ENCODE peak calls at places on chromosomes 6 and 20, in eight cellular contexts. U is IMR-90, L is neural progenitor cell, N is GM23338, B is H1, S is mesendoderm, D is K562, O is hepatocyte. H is an unnamed sample.
A peak's percentile ranks its signal among the peaks of the same experiment; 100 is the strongest.

GRCh38 chr6:5906842-5907241 is 99.9 kb downstream of the NRN1 start:
- DNase-seq in D (no peak), U (no peak), N (no peak), O (no peak), L (no peak), B (no peak), S (no peak), H (no peak)

GRCh38 chr20:6277661-6278060 is 154.8 kb upstream of the FERMT1 start:
- DNase-seq in U (no peak), O (no peak), B (no peak), D (no peak), L (no peak), N (no peak), S (peak; percentile 92), H (no peak)

GRCh38 chr6:21986703-21987102 is 310.1 kb downstream of the PRL start:
- DNase-seq in S (no peak), N (no peak), B (no peak), O (no peak), L (no peak), D (no peak), U (no peak), H (no peak)

GRCh38 chr20:13397300-13397724 is 176.2 kb downstream of the ISM1 start:
- DNase-seq in N (no peak), S (no peak), O (no peak), D (no peak), U (peak; percentile 53), B (no peak), L (no peak), H (no peak)

GRCh38 chr20:6637160-6637579 is 130.3 kb upstream of the BMP2 start:
- DNase-seq in U (no peak), S (peak; percentile 97), N (peak; percentile 45), O (no peak), L (no peak), B (no peak), D (no peak), H (no peak)

GRCh38 chr6:169172435-169172834 is 81.2 kb downstream of the THBS2 start:
- DNase-seq in U (peak; percentile 55), L (no peak), S (no peak), D (no peak), O (no peak), B (no peak), N (no peak), H (peak; percentile 59)

GRCh38 chr6:156183678-156184077 is 593.5 kb upstream of the ARID1B start:
- DNase-seq in L (no peak), U (no peak), D (no peak), O (no peak), S (no peak), B (no peak), N (no peak), H (no peak)

GRCh38 chr6:33914519-33915120 is 110.8 kb upstream of the MLN start:
- DNase-seq in O (no peak), D (no peak), S (no peak), U (no peak), N (no peak), B (no peak), L (no peak), H (no peak)

GRCh38 chr6:166934174-166934573 is 22.2 kb downstream of the RNASET2 start:
- DNase-seq in B (no peak), L (no peak), S (no peak), O (no peak), N (no peak), U (no peak), D (no peak), H (peak; percentile 9)

GRCh38 chr6:111204881-111205280 is 117.6 kb downstream of the SLC16A10 start:
- DNase-seq in L (no peak), U (no peak), B (no peak), D (no peak), O (no peak), N (no peak), S (no peak), H (no peak)

GRCh38 chr20:10524034-10524476 is 89.0 kb downstream of the SLX4IP start:
- DNase-seq in S (peak; percentile 66), D (no peak), U (peak; percentile 41), O (peak; percentile 15), L (peak; percentile 72), N (peak; percentile 71), B (peak; percentile 61), H (no peak)

GRCh38 chr6:72787521-72788031 is 165.7 kb downstream of the KCNQ5 start:
- DNase-seq in B (no peak), N (peak; percentile 64), S (peak; percentile 84), U (peak; percentile 78), D (no peak), O (peak; percentile 33), L (peak; percentile 36), H (peak; percentile 59)

GRCh38 chr6:112183271-112183671 is 71.1 kb downstream of the LAMA4 start:
- DNase-seq in L (no peak), N (no peak), U (peak; percentile 70), S (no peak), D (no peak), O (no peak), B (no peak), H (no peak)

GRCh38 chr6:1614767-1615650 is 5.3 kb downstream of the FOXC1 start:
- DNase-seq in N (peak; percentile 71), B (no peak), O (peak; percentile 44), S (peak; percentile 75), D (no peak), U (no peak), L (peak; percentile 84), H (no peak)

DNA sequence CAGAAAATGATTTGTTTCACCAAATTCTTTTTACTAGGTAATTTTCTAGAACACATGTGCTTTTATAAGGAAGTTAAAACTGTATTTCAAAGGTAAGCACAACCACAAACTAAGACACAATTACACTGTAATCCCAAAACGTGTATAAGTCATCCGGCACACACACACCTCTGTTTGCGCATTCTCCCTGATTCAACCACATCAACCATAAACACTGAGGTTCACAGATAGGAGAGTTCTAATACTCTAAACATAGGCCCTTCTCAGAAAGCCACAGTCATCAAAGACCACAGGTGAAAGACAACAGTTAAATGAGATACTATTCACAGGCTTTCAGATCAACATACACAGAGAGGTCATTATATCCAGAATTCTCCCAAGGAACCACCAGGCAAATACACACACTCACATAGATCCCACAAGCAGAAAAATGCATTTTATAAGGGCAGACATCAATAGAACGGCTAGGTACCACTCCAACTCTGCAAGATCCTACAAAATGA is 6.8 kb upstream of the FBXO9 start:
- DNase-seq in D (no peak), U (no peak), O (no peak), S (no peak), B (no peak), N (no peak), L (no peak), H (peak; percentile 30)
- H3K4me2 ChIP-seq in D (no peak overlapping the region), U (no peak overlapping the region), O (peak overlapping the region; percentile 82), S (no peak overlapping the region), B (no peak overlapping the region), N (no peak overlapping the region), L (no peak overlapping the region), H (peak overlapping the region; percentile 81)

DNA sequence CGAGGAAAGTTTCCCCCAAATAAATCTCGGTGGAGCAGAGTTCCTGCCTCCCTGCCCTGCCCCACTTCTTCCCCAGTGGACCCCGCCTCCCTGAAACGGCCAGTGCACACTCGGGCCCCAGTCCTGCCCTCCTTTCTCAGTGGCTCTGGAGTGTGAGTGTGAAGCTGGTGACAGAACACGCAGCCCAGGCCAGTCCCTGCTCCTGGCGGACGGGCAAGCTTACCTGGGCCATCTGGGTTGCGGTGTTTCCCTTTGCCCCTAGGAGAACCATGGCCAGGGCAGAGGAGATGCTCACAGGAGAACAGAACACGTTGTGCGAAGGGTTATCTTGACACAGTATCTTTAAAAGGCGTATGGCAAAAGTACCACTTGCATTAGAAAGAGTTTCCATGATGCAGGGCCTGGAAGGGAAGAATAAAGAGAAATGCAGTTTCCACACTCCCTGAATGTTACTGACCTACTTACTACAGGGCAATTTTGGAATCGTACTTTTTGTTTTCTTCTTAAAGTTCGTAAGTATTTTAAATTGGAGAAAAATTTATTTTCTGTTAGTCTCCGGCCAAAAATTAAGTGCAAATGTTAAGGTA is 2.8 kb downstream of the SERPINB9 start:
- DNase-seq in S (no peak), O (no peak), N (no peak), U (no peak), L (no peak), D (no peak), B (no peak), H (no peak)
- H3K27ac ChIP-seq in S (peak overlapping the region; percentile 3), O (no peak overlapping the region), N (peak overlapping the region; percentile 50), U (no peak overlapping the region), L (no peak overlapping the region), D (no peak overlapping the region), B (no peak overlapping the region), H (no peak overlapping the region)

GRCh38 chr20:60053125-60053812 is 95.0 kb downstream of the CDH26 start:
- DNase-seq in L (no peak), O (no peak), D (no peak), N (no peak), B (no peak), U (no peak), S (no peak), H (no peak)
- H3K4me2 ChIP-seq in L (no peak overlapping the region), O (no peak overlapping the region), D (no peak overlapping the region), N (no peak overlapping the region), B (no peak overlapping the region), U (no peak overlapping the region), S (no peak overlapping the region), H (no peak overlapping the region)

DNA sequence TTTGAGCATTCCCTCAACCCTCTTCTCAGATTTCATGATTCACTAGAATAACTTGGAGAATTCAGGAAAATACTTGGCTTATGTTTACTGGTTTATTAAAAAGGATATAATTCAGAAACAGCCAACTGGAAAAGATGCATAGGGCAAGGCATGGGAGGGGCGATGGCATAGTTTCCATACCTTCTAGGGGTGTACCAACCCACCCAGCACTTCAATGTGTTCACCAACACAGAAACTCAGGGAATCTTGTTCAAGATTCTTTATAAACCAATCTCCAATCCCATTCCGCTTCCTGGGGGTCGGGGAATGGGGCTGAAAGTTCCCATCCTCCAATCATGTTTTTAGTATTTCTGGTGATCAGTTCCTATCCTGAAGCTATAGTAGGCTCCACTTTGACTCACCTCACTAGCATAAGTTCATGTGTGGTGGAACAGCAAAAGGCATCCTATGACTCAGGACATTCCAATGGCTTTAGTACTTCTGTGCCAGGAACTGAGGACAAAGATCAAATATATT is 164.4 kb downstream of the SIM1 start:
- DNase-seq in N (no peak), L (no peak), S (peak; percentile 78), O (peak; percentile 41), B (no peak), D (no peak), U (peak; percentile 95), H (peak; percentile 93)
- H3K27ac ChIP-seq in N (no peak overlapping the region), L (no peak overlapping the region), S (no peak overlapping the region), O (peak overlapping the region; percentile 57), B (no peak overlapping the region), D (no peak overlapping the region), U (peak overlapping the region; percentile 56), H (peak overlapping the region; percentile 93)

GRCh38 chr6:107698146-107698545 is 126.0 kb downstream of the SCML4 start:
- DNase-seq in D (no peak), O (no peak), N (no peak), B (no peak), L (no peak), S (no peak), U (peak; percentile 86), H (no peak)
- H3K4me2 ChIP-seq in D (no peak overlapping the region), O (no peak overlapping the region), N (no peak overlapping the region), B (no peak overlapping the region), L (no peak overlapping the region), S (no peak overlapping the region), U (no peak overlapping the region), H (no peak overlapping the region)

DNA sequence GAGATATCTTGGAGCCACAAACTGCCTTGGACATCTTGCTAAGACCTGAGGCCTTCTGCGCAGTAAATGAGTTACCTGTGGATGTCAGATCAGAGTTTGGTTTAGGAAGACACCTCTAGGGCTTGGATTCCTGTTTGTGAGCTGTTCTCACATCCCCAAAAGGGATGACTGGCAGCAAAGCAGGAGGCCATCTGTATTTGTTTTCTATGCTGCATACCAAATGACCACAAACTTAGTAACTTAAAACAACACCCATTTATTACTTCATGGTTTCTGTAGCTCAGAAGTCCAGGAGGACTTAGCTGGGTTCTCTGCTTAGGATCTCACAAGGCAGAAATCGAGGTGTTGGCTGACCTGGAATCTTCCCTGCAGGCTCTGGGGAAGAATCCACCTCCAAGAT is 116.7 kb downstream of the UNC5CL start:
- DNase-seq in L (no peak), U (peak; percentile 46), N (no peak), S (no peak), B (no peak), D (no peak), O (no peak), H (peak; percentile 17)
- H3K27ac ChIP-seq in L (no peak overlapping the region), U (no peak overlapping the region), N (no peak overlapping the region), S (no peak overlapping the region), B (no peak overlapping the region), D (no peak overlapping the region), O (no peak overlapping the region), H (no peak overlapping the region)